ENCODE peak calls at places on chromosomes 12 and 14, in eight cellular contexts. M is Calu3; U is stimulated activated CD4-positive, alpha-beta T cell treated with anti-CD3 and anti-CD28 coated beads, Interleukin-4, amount 100 ng/mL, for 24 hours; L is PC-3; Y is GM23248; Z is MM.1S; J is mucosa of descending colon; G is activated CD4-positive, alpha-beta T cell treated with anti-CD3 and anti-CD28 coated beads, Interleukin-2, amount 50 U/mL, for 1 hour. B is an unnamed sample.

GRCh38 chr14:61113561-61113960 is 132.5 kb downstream of the SLC38A6 start:
- DNase-seq in M (no peak), U (no peak), L (no peak), Y (no peak), Z (no peak), J (no peak), G (no peak), B (no peak)

GRCh38 chr14:93010543-93011541 is 87.9 kb downstream of the CHGA start:
- DNase-seq in M (no peak), U (no peak), L (no peak), Y (no peak), Z (no peak), J (no peak), G (no peak), B (no peak)

GRCh38 chr12:94100254-94100653 is 48.1 kb upstream of the PLXNC1 start:
- DNase-seq in M (no peak), U (peak; percentile 14), L (peak; percentile 95), Y (peak; percentile 34), Z (no peak), J (no peak), G (no peak), B (peak; percentile 39)

GRCh38 chr14:103512701-103513611 is 9.7 kb downstream of the CKB start:
- DNase-seq in M (no peak), U (no peak), L (peak; percentile 28), Y (peak; percentile 99), Z (no peak), J (peak; percentile 68), G (no peak), B (no peak)

GRCh38 chr12:117294206-117294605 is 67.2 kb downstream of the NOS1 start:
- DNase-seq in M (no peak), U (no peak), L (no peak), Y (no peak), Z (no peak), J (no peak), G (no peak), B (no peak)

GRCh38 chr14:50943943-50944646 is at the start of gene PYGL:
- DNase-seq in M (peak; percentile 77), U (peak; percentile 14), L (peak; percentile 88), Y (peak; percentile 88), Z (peak; percentile 31), J (peak; percentile 87), G (no peak), B (no peak)

GRCh38 chr14:29016050-29016900 is 249.7 kb downstream of the FOXG1 start:
- DNase-seq in M (peak; percentile 65), U (no peak), L (peak; percentile 66), Y (peak; percentile 53), Z (peak; percentile 22), J (peak; percentile 20), G (no peak), B (no peak)

GRCh38 chr12:76455582-76456345 is 103.8 kb downstream of the OSBPL8 start:
- DNase-seq in M (peak; percentile 55), U (peak; percentile 52), L (peak; percentile 95), Y (peak; percentile 93), Z (peak; percentile 53), J (no peak), G (no peak), B (peak; percentile 48)

GRCh38 chr14:58108717-58109116 is 43.3 kb downstream of the ARMH4 start:
- DNase-seq in M (no peak), U (no peak), L (no peak), Y (no peak), Z (no peak), J (no peak), G (no peak), B (no peak)

GRCh38 chr14:81727243-81727642 is 193.6 kb upstream of the SEL1L start:
- DNase-seq in M (no peak), U (no peak), L (peak; percentile 11), Y (no peak), Z (no peak), J (no peak), G (no peak), B (no peak)